ENCODE peak calls at places on chromosomes 12 and 14, in five cellular contexts. One of them, this sample, is unnamed.
A peak's percentile ranks its signal among the peaks of the same experiment; 100 is the strongest.

GRCh38 chr12:7542813-7543212 is 39.2 kb upstream of the CD163 start:
- DNase-seq in SJSA1: no peak
- DNase-seq in nucleus accumbens: no peak
- DNase-seq in posterior vena cava: no peak
- DNase-seq in fibroblast of pulmonary artery: peak; percentile 4
- DNase-seq in this sample: peak; percentile 54

GRCh38 chr14:49546766-49547165 is 39.4 kb downstream of the RPS29 start:
- DNase-seq in posterior vena cava: no peak
- DNase-seq in nucleus accumbens: no peak
- DNase-seq in SJSA1: no peak
- DNase-seq in fibroblast of pulmonary artery: no peak
- DNase-seq in this sample: peak; percentile 8

GRCh38 chr12:120903382-120903817 is 758 bp downstream of the SPPL3 start:
- DNase-seq in nucleus accumbens: no peak
- DNase-seq in SJSA1: peak; percentile 19
- DNase-seq in posterior vena cava: peak; percentile 88
- DNase-seq in fibroblast of pulmonary artery: peak; percentile 15
- DNase-seq in this sample: peak; percentile 16

GRCh38 chr12:100895197-100895596 is 100.6 kb downstream of the ANO4 start:
- DNase-seq in posterior vena cava: no peak
- DNase-seq in SJSA1: no peak
- DNase-seq in fibroblast of pulmonary artery: no peak
- DNase-seq in nucleus accumbens: no peak
- DNase-seq in this sample: no peak

GRCh38 chr12:14998941-14999340 is 26.1 kb downstream of the PDE6H start:
- DNase-seq in nucleus accumbens: no peak
- DNase-seq in fibroblast of pulmonary artery: no peak
- DNase-seq in posterior vena cava: no peak
- DNase-seq in SJSA1: no peak
- DNase-seq in this sample: no peak

GRCh38 chr12:104348283-104348993 is 44.9 kb downstream of the EID3 start:
- DNase-seq in nucleus accumbens: no peak
- DNase-seq in SJSA1: no peak
- DNase-seq in fibroblast of pulmonary artery: no peak
- DNase-seq in posterior vena cava: no peak
- DNase-seq in this sample: no peak

GRCh38 chr14:52018252-52018651 is 28.9 kb downstream of the RTRAF start:
- DNase-seq in nucleus accumbens: no peak
- DNase-seq in posterior vena cava: no peak
- DNase-seq in fibroblast of pulmonary artery: no peak
- DNase-seq in SJSA1: peak; percentile 6
- DNase-seq in this sample: peak; percentile 52

GRCh38 chr12:123076604-123077297 is 74.1 kb downstream of the PITPNM2 start:
- DNase-seq in SJSA1: no peak
- DNase-seq in fibroblast of pulmonary artery: no peak
- DNase-seq in nucleus accumbens: no peak
- DNase-seq in posterior vena cava: no peak
- DNase-seq in this sample: peak; percentile 44

GRCh38 chr12:6919588-6919987 is 5.2 kb downstream of the ENO2 start:
- DNase-seq in fibroblast of pulmonary artery: no peak
- DNase-seq in nucleus accumbens: no peak
- DNase-seq in posterior vena cava: peak; percentile 26
- DNase-seq in SJSA1: no peak
- DNase-seq in this sample: no peak

GRCh38 chr14:58078068-58078467 is 73.9 kb downstream of the ARMH4 start:
- DNase-seq in SJSA1: peak; percentile 83
- DNase-seq in nucleus accumbens: no peak
- DNase-seq in fibroblast of pulmonary artery: peak; percentile 65
- DNase-seq in posterior vena cava: no peak
- DNase-seq in this sample: peak; percentile 80

GRCh38 chr14:101707285-101707842 is 54.1 kb upstream of the PPP2R5C start:
- DNase-seq in SJSA1: peak; percentile 61
- DNase-seq in posterior vena cava: no peak
- DNase-seq in fibroblast of pulmonary artery: peak; percentile 92
- DNase-seq in nucleus accumbens: peak; percentile 27
- DNase-seq in this sample: peak; percentile 94

GRCh38 chr12:6653987-6654386 is 6.8 kb upstream of the ACRBP start:
- DNase-seq in SJSA1: no peak
- DNase-seq in nucleus accumbens: no peak
- DNase-seq in posterior vena cava: no peak
- DNase-seq in fibroblast of pulmonary artery: no peak
- DNase-seq in this sample: no peak

GRCh38 chr14:75491376-75491978 is 30.8 kb upstream of the BATF start:
- DNase-seq in SJSA1: no peak
- DNase-seq in posterior vena cava: no peak
- DNase-seq in nucleus accumbens: no peak
- DNase-seq in fibroblast of pulmonary artery: no peak
- DNase-seq in this sample: no peak

GRCh38 chr14:49895480-49895879 is 2.6 kb downstream of the ARF6 start:
- DNase-seq in posterior vena cava: no peak
- DNase-seq in nucleus accumbens: no peak
- DNase-seq in fibroblast of pulmonary artery: no peak
- DNase-seq in SJSA1: peak; percentile 22
- DNase-seq in this sample: no peak

GRCh38 chr12:127245437-127245836 is 1021.5 kb upstream of the TMEM132C start:
- DNase-seq in posterior vena cava: no peak
- DNase-seq in nucleus accumbens: no peak
- DNase-seq in fibroblast of pulmonary artery: peak; percentile 41
- DNase-seq in SJSA1: no peak
- DNase-seq in this sample: peak; percentile 53

GRCh38 chr12:5295966-5296365 is 135.9 kb upstream of the NTF3 start:
- DNase-seq in fibroblast of pulmonary artery: no peak
- DNase-seq in nucleus accumbens: no peak
- DNase-seq in SJSA1: no peak
- DNase-seq in posterior vena cava: no peak
- DNase-seq in this sample: no peak